ENCODE peak calls at places on chromosomes 3 and 15, in four cellular contexts. P is body of pancreas, O is cardiac muscle cell, J is PC-3. T is an unnamed sample.

GRCh38 chr3:46208167-46208704 is at the start of gene CCR1:
- DNase-seq in P (no peak), O (peak; percentile 32), J (peak; percentile 78), T (peak; percentile 58)

GRCh38 chr15:96366526-96366877 is 36.0 kb downstream of the NR2F2 start:
- DNase-seq in P (no peak), O (no peak), J (no peak), T (peak; percentile 11)

GRCh38 chr3:183764854-183765731 is 60.3 kb downstream of the MAP6D1 start:
- DNase-seq in P (no peak), J (peak; percentile 44), O (no peak), T (no peak)

GRCh38 chr15:92043283-92043682 is 189.8 kb downstream of the SLCO3A1 start:
- DNase-seq in O (no peak), J (no peak), P (no peak), T (no peak)

GRCh38 chr3:114442251-114442650 is 148.4 kb downstream of the TIGIT start:
- DNase-seq in P (no peak), J (peak; percentile 15), O (no peak), T (no peak)

GRCh38 chr3:123089611-123090301 is 22.9 kb downstream of the PDIA5 start:
- DNase-seq in J (no peak), P (peak; percentile 90), O (no peak), T (no peak)

GRCh38 chr15:99703603-99704443 is 29.4 kb downstream of the LYSMD4 start:
- DNase-seq in P (peak; percentile 61), J (peak; percentile 77), O (peak; percentile 54), T (peak; percentile 56)

GRCh38 chr15:41180206-41180789 is 50.3 kb downstream of the EXD1 start:
- DNase-seq in J (peak; percentile 23), O (no peak), P (no peak), T (no peak)

GRCh38 chr3:25257026-25257425 is 171.0 kb upstream of the RARB start:
- DNase-seq in O (no peak), J (no peak), P (no peak), T (no peak)

GRCh38 chr3:47634996-47635395 is 56.3 kb upstream of the CSPG5 start:
- DNase-seq in O (no peak), J (no peak), P (no peak), T (no peak)

GRCh38 chr3:128597900-128598299 is 52.7 kb downstream of the RPN1 start:
- DNase-seq in J (no peak), P (no peak), O (no peak), T (no peak)

GRCh38 chr15:88769161-88769971 is 33.9 kb upstream of the ACAN start:
- DNase-seq in J (no peak), O (no peak), P (no peak), T (no peak)

GRCh38 chr15:66966256-66966655 is 99.1 kb upstream of the SMAD3 start:
- DNase-seq in P (no peak), J (peak; percentile 31), O (no peak), T (no peak)

GRCh38 chr3:196525141-196525540 is 10.0 kb upstream of the SMCO1 start:
- DNase-seq in P (no peak), J (no peak), O (no peak), T (no peak)

GRCh38 chr15:95422255-95422654 is 908.2 kb upstream of the NR2F2 start:
- DNase-seq in O (no peak), J (no peak), P (no peak), T (no peak)

GRCh38 chr3:135106445-135106844 is 311.4 kb downstream of the EPHB1 start:
- DNase-seq in O (peak; percentile 87), P (peak; percentile 39), J (peak; percentile 32), T (peak; percentile 15)

GRCh38 chr3:113268917-113269316 is 57.6 kb downstream of the BOC start:
- DNase-seq in J (no peak), P (no peak), O (no peak), T (no peak)

GRCh38 chr15:60128000-60128376 is 123.9 kb downstream of the FOXB1 start:
- DNase-seq in J (peak; percentile 10), O (no peak), P (no peak), T (no peak)

GRCh38 chr3:174436367-174436766 is 422.8 kb upstream of the NAALADL2 start:
- DNase-seq in P (no peak), J (no peak), O (no peak), T (no peak)

GRCh38 chr3:3685721-3686120 is 113.5 kb upstream of the LRRN1 start:
- DNase-seq in O (no peak), J (no peak), P (no peak), T (no peak)

GRCh38 chr3:49244589-49245205 is 32.3 kb downstream of the C3orf62 start:
- DNase-seq in J (peak; percentile 90), O (no peak), P (no peak), T (no peak)

GRCh38 chr15:101024111-101024695 is 105.0 kb downstream of the LRRK1 start:
- DNase-seq in P (no peak), J (no peak), O (no peak), T (no peak)

GRCh38 chr3:114624047-114624445 is 330.2 kb downstream of the TIGIT start:
- DNase-seq in J (no peak), O (peak; percentile 18), P (peak; percentile 24), T (no peak)

GRCh38 chr15:88022711-88023110 is 233.8 kb downstream of the NTRK3 start:
- DNase-seq in J (no peak), P (no peak), O (no peak), T (no peak)

GRCh38 chr3:186241910-186242821 is 119.9 kb downstream of the DGKG start:
- DNase-seq in O (peak; percentile 67), P (peak; percentile 83), J (peak; percentile 66), T (peak; percentile 66)

GRCh38 chr3:192063570-192063969 is 602.6 kb downstream of the PYDC2 start:
- DNase-seq in O (no peak), P (peak; percentile 12), J (no peak), T (peak; percentile 17)

GRCh38 chr3:59733041-59733809 is 683.4 kb upstream of the CFAP20DC start:
- DNase-seq in J (no peak), P (no peak), O (no peak), T (no peak)

GRCh38 chr3:110618512-110619226 is 452.9 kb upstream of the NECTIN3 start:
- DNase-seq in O (no peak), P (no peak), J (no peak), T (no peak)

GRCh38 chr3:57151021-57151449 is 14.1 kb downstream of the IL17RD start:
- DNase-seq in P (no peak), J (peak; percentile 74), O (no peak), T (no peak)

GRCh38 chr15:77243716-77244401 is 172.9 kb upstream of the TSPAN3 start:
- DNase-seq in P (no peak), J (no peak), O (no peak), T (peak; percentile 5)

GRCh38 chr3:23019596-23020300 is 183.4 kb upstream of the UBE2E2 start:
- DNase-seq in O (no peak), J (peak; percentile 65), P (no peak), T (no peak)

GRCh38 chr3:13012228-13012691 is 61.0 kb downstream of the IQSEC1 start:
- DNase-seq in J (no peak), P (peak; percentile 52), O (no peak), T (peak; percentile 48)

GRCh38 chr3:135891121-135891520 is 74.4 kb upstream of the PPP2R3A start:
- DNase-seq in J (peak; percentile 43), O (no peak), P (no peak), T (no peak)

GRCh38 chr3:29949131-29949530 is 657.3 kb upstream of the TGFBR2 start:
- DNase-seq in P (no peak), O (no peak), J (peak; percentile 16), T (no peak)

GRCh38 chr3:159884661-159885402 is 103.8 kb upstream of the IL12A start:
- DNase-seq in J (peak; percentile 78), O (peak; percentile 32), P (no peak), T (peak; percentile 49)

GRCh38 chr3:126245811-126246727 is 65.7 kb upstream of the ALDH1L1 start:
- DNase-seq in P (peak; percentile 66), O (peak; percentile 36), J (peak; percentile 46), T (no peak)

GRCh38 chr3:11591401-11592266 is 52.1 kb downstream of the VGLL4 start:
- DNase-seq in J (peak; percentile 50), O (peak; percentile 79), P (peak; percentile 67), T (no peak)

GRCh38 chr15:89836255-89837133 is 21.8 kb upstream of the ANPEP start:
- DNase-seq in O (peak; percentile 28), P (peak; percentile 48), J (peak; percentile 89), T (no peak)

GRCh38 chr3:171875923-171876412 is 32.8 kb downstream of the TMEM212 start:
- DNase-seq in P (no peak), O (no peak), J (peak; percentile 21), T (no peak)

GRCh38 chr15:50262533-50262932 is 3.0 kb downstream of the HDC start:
- DNase-seq in O (no peak), J (no peak), P (no peak), T (peak; percentile 19)

GRCh38 chr15:50265620-50266019 is at the start of gene HDC:
- DNase-seq in P (no peak), O (peak; percentile 25), J (no peak), T (no peak)

GRCh38 chr15:50259276-50259675 is 6.2 kb downstream of the HDC start:
- DNase-seq in P (no peak), O (no peak), J (no peak), T (no peak)

GRCh38 chr15:50260969-50261496 is 4.5 kb downstream of the HDC start:
- DNase-seq in J (no peak), O (no peak), P (no peak), T (peak; percentile 39)

GRCh38 chr15:50261979-50262378 is 3.5 kb downstream of the HDC start:
- DNase-seq in P (no peak), J (no peak), O (no peak), T (no peak)
- TF ChIP-seq CTCF in P (no peak), J (no peak), O (no peak), T (no peak)

DNA sequence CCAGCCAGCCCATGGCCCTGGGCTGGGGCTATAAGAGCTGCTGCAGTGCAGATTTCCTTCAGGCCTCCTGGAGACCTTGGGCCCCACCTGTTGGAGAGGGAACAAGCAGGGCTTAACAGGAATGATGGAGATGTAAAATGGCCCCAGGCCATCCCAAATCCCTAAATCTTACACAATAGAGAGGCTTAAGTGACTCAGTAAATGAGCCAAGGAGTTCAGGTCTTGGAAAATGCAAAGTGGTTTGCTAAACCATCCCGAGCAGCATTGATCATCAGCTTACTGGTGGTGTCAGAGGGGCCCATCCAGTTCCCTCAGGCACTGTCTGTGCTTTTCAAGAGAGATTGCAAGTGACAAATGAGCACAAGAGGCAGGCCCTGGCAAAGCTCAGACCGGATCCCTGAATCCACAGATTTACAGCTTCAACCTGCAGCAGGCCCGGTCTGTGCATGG is 325.5 kb downstream of the UACA start:
- DNase-seq in O (peak; percentile 63), J (peak; percentile 61), P (no peak), T (no peak)
- TF ChIP-seq CTCF in O (no peak), J (peak; percentile 31), P (no peak), T (no peak)

GRCh38 chr3:75115695-75116094 is 501.2 kb upstream of the CNTN3 start:
- DNase-seq in J (no peak), O (no peak), P (no peak), T (no peak)
- TF ChIP-seq CTCF in J (no peak), O (no peak), P (no peak), T (no peak)

GRCh38 chr3:95272791-95273190 is 1209.9 kb downstream of the NSUN3 start:
- DNase-seq in J (no peak), P (no peak), O (no peak), T (no peak)
- TF ChIP-seq CTCF in J (no peak), P (no peak), O (no peak), T (no peak)

T was measured in GM20000.